ENCODE peak calls at places on chromosomes 16 and 17, in seven cellular contexts. X, E, G, J, N, Q and M are unnamed samples. For H3K36me3, the result is how much of the 10 kb centered on the place peaks cover.

GRCh38 chr17:38605852-38606645 is at the start of gene SRCIN1:
- DNase-seq in Q (peak), X (peak), G (peak), N (no peak), J (peak), E (peak), M (no peak)

GRCh38 chr16:78462261-78463208 is 363.1 kb downstream of the WWOX start:
- DNase-seq in N (no peak), Q (no peak), G (peak), X (no peak), E (no peak), J (no peak), M (no peak)

GRCh38 chr16:31248344-31248743 is 11.4 kb upstream of the ITGAM start:
- DNase-seq in G (no peak), J (no peak), E (no peak), Q (no peak), X (no peak), N (no peak), M (no peak)

GRCh38 chr17:55005520-55005919 is 37.0 kb downstream of the STXBP4 start:
- DNase-seq in X (no peak), Q (no peak), E (no peak), G (no peak), J (peak), N (no peak), M (peak)

GRCh38 chr17:1958134-1958881 is 66.8 kb downstream of the RTN4RL1 start:
- DNase-seq in E (no peak), G (no peak), Q (no peak), N (no peak), J (no peak), X (no peak), M (no peak)

GRCh38 chr17:59769891-59770290 is 62.4 kb downstream of the VMP1 start:
- DNase-seq in N (no peak), J (no peak), G (no peak), E (no peak), Q (no peak), X (no peak), M (no peak)

GRCh38 chr17:77491921-77492445 is 351.2 kb downstream of the SEC14L1 start:
- DNase-seq in N (no peak), J (no peak), G (peak), Q (peak), X (no peak), E (no peak), M (no peak)

GRCh38 chr16:17206712-17207111 is 264.0 kb downstream of the XYLT1 start:
- DNase-seq in N (no peak), E (no peak), Q (no peak), G (no peak), X (no peak), J (no peak), M (no peak)

GRCh38 chr16:19410435-19411153 is 7.1 kb upstream of the TMC5 start:
- DNase-seq in Q (peak), G (peak), J (peak), X (peak), N (no peak), E (peak), M (no peak)

GRCh38 chr16:49932943-49933342 is 77.0 kb upstream of the ZNF423 start:
- DNase-seq in E (no peak), Q (peak), X (no peak), N (no peak), G (no peak), J (no peak), M (no peak)

GRCh38 chr17:12789075-12789975 is at the start of gene ARHGAP44:
- DNase-seq in X (peak), N (no peak), J (peak), G (peak), E (peak), Q (peak), M (no peak)

GRCh38 chr16:67992661-67993206 is 6.5 kb downstream of the DPEP2 start:
- DNase-seq in Q (no peak), X (no peak), E (no peak), N (no peak), G (no peak), J (peak), M (no peak)

GRCh38 chr17:19386276-19386863 is 620 bp downstream of the MFAP4 start:
- DNase-seq in G (peak), E (no peak), J (peak), X (peak), N (no peak), Q (peak), M (no peak)

GRCh38 chr17:67488161-67488560 is 111.1 kb downstream of the PITPNC1 start:
- DNase-seq in Q (no peak), G (no peak), E (no peak), N (no peak), X (no peak), J (no peak), M (no peak)

GRCh38 chr17:18181358-18181757 is 2.3 kb upstream of the ALKBH5 start:
- DNase-seq in J (no peak), E (no peak), Q (no peak), G (no peak), X (no peak), N (no peak), M (no peak)

GRCh38 chr16:60681014-60681413 is 1355.2 kb downstream of the CDH8 start:
- DNase-seq in X (no peak), G (no peak), J (peak), E (no peak), Q (no peak), N (no peak), M (no peak)

GRCh38 chr16:67653131-67654068 is 6.7 kb downstream of the ACD start:
- DNase-seq in N (no peak), Q (no peak), E (no peak), X (no peak), G (no peak), J (no peak), M (no peak)

GRCh38 chr16:20409398-20410152 is at the start of gene ACSM5:
- DNase-seq in X (peak), Q (no peak), E (no peak), N (no peak), J (peak), G (peak), M (no peak)

GRCh38 chr17:5545051-5545987 is 39.0 kb downstream of the NLRP1 start:
- DNase-seq in Q (no peak), G (no peak), J (no peak), X (no peak), N (no peak), E (no peak), M (no peak)

GRCh38 chr16:30641378-30641982 is 9.3 kb upstream of the PRR14 start:
- DNase-seq in J (no peak), G (no peak), X (peak), N (no peak), E (no peak), Q (no peak), M (no peak)

GRCh38 chr17:36720131-36720530 is 118.7 kb downstream of the MRM1 start:
- DNase-seq in Q (no peak), G (no peak), N (no peak), E (no peak), J (no peak), X (no peak), M (no peak)

GRCh38 chr17:66684256-66684655 is 150.7 kb upstream of the CACNG5 start:
- DNase-seq in E (no peak), N (no peak), Q (no peak), X (no peak), J (no peak), G (no peak), M (no peak)

GRCh38 chr17:57455063-57455914 is 199.0 kb downstream of the MSI2 start:
- DNase-seq in N (no peak), G (no peak), J (no peak), Q (no peak), X (no peak), E (no peak), M (no peak)

GRCh38 chr17:58643147-58643546 is 48.7 kb downstream of the TEX14 start:
- DNase-seq in J (no peak), E (no peak), G (no peak), N (no peak), X (no peak), Q (no peak), M (no peak)

GRCh38 chr17:12727076-12727750 is 61.5 kb downstream of the MYOCD start:
- DNase-seq in G (no peak), E (no peak), X (no peak), N (peak), Q (no peak), J (no peak), M (no peak)

GRCh38 chr16:23562505-23562904 is 5.0 kb downstream of the UBFD1 start:
- DNase-seq in X (no peak), G (no peak), N (no peak), Q (peak), J (no peak), E (no peak), M (no peak)

GRCh38 chr16:29911676-29912010 is 11.4 kb downstream of the ASPHD1 start:
- DNase-seq in Q (peak), G (no peak), X (no peak), N (no peak), J (peak), E (no peak), M (no peak)

GRCh38 chr17:7466644-7467341 is 12.6 kb downstream of the ZBTB4 start:
- DNase-seq in G (peak), Q (peak), X (peak), E (no peak), N (no peak), J (no peak), M (no peak)

GRCh38 chr17:43169561-43170139 is 1.4 kb upstream of the NBR1 start:
- DNase-seq in X (peak), J (peak), E (peak), G (peak), N (no peak), Q (peak), M (no peak)

GRCh38 chr17:42608692-42609181 is 437 bp downstream of the RETREG3 start:
- DNase-seq in X (no peak), Q (no peak), G (no peak), J (peak), E (no peak), N (no peak), M (no peak)

GRCh38 chr17:68613739-68614298 is 12.7 kb upstream of the FAM20A start:
- DNase-seq in N (no peak), J (peak), Q (no peak), E (no peak), X (no peak), G (no peak), M (peak)

GRCh38 chr16:75011634-75012307 is 12.9 kb downstream of the ZNRF1 start:
- DNase-seq in N (no peak), Q (no peak), G (no peak), E (no peak), X (no peak), J (no peak), M (no peak)

GRCh38 chr16:78161023-78161729 is 61.7 kb downstream of the WWOX start:
- DNase-seq in G (no peak), J (no peak), N (no peak), Q (no peak), X (no peak), E (no peak), M (no peak)

GRCh38 chr17:21374455-21375161 is 1.5 kb upstream of the KCNJ12 start:
- DNase-seq in N (no peak), E (no peak), J (no peak), X (no peak), G (no peak), Q (no peak), M (no peak)

GRCh38 chr17:71163813-71164122 is 957.1 kb upstream of the SOX9 start:
- DNase-seq in G (no peak), X (no peak), N (no peak), E (no peak), Q (no peak), J (no peak), M (no peak)

GRCh38 chr16:57624806-57625500 is 3.5 kb upstream of the ADGRG1 start:
- DNase-seq in Q (peak), J (no peak), N (no peak), X (no peak), G (no peak), E (no peak), M (no peak)

GRCh38 chr16:89892055-89892630 is 18.8 kb downstream of the TCF25 start:
- DNase-seq in Q (no peak), E (no peak), N (no peak), J (no peak), X (no peak), G (no peak), M (no peak)

GRCh38 chr17:9979463-9979995 is 74.5 kb upstream of the RCVRN start:
- DNase-seq in Q (no peak), X (no peak), N (no peak), E (no peak), J (no peak), G (no peak), M (no peak)

GRCh38 chr16:87044829-87045228 is 272.4 kb downstream of the C16orf95 start:
- DNase-seq in G (no peak), Q (no peak), E (no peak), J (no peak), X (no peak), N (no peak), M (no peak)

GRCh38 chr16:50265716-50266336 is 525 bp upstream of the ADCY7 start:
- DNase-seq in G (no peak), N (no peak), E (no peak), J (no peak), Q (peak), X (no peak), M (no peak)

DNA sequence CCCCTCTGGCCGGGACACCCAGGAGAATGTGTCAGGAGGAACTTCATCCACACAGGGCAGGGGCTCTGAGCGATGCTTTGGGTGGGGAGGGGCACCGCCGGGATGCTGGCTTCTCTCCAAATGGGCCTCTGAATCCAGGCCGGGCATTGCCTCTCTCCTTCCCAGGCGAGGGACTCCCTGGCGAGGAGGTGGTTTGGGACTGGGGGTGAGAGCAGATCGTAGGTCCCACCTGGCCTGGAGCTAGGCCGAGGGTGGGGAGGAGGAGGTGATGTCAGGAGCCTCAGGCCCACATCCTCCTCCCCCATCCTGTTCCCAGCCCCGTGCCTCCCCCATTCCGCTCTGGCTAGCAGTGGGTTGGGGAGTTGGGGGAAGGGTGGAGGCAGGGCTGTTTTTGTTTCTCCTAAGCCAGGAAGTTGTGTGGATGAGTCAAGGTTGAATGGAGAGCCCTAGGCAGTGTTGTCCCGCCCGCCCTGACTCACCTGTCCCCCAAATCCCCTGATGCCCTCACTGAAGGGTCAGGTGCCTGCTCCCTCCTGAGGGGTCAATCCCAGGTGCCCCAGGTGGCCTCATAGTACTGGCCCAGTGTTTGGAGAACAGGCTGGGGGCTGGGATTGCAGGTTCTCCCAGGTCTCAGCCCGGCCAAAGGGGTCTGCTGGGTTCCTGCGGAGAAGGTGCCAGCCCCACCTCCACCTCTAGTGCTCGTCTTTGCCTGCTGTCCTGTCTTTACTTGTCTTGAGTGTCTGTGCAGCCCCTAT is 2.8 kb downstream of the GRB7 start:
- DNase-seq in E (peak), Q (peak), G (peak), J (peak), X (no peak), N (no peak), M (no peak)
- TF ChIP-seq POLR2AphosphoS5 in E (peak), Q (no peak), G (no peak), J (peak), X (no peak), N (no peak), M (no peak)

GRCh38 chr16:85913141-85913601 is 14.2 kb downstream of the IRF8 start:
- DNase-seq in E (no peak), J (no peak), G (no peak), N (no peak), Q (peak), X (no peak), M (no peak)
- H3K36me3 ChIP-seq in E (under half), J (under half), G (under half), N (under half), Q (under half), X (under half), M (under half)

DNA sequence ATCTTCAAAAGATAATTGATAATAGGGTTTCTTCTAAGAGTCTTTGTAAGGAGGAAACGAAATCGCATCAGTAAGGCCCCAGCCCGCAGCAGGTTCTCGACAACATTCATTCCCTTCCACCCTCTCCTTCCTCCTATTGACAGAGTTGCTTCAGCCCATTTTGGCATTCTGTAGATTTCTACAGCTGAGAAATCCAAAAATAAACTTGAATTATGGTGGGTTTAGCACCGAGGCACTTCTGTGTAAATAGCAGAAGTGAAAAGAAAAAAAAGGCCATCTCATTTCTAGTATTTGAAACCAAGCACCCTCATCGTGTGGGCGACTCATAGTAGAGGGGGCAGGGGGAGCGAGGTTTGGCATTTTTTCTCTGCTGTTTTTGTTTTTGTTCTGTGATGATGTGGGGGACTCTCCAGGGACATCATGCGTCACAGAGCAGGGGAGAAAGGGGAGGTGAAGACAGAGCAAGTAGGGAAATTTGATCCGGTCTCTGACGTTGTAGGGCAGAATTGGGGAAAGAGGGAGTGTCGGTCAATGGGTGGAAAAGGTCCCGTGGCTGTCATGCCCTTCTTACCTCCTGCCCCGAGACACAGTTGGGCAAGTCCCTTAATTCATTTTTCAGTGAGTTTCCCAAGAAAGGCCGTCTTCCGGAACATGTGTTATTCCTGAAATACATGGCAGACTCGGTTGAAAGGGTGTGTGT is 33.8 kb upstream of the CCR7 start:
- DNase-seq in X (no peak), J (no peak), G (peak), E (no peak), N (peak), Q (peak), M (no peak)
- TF ChIP-seq POLR2AphosphoS5 in X (no peak), J (no peak), G (no peak), E (no peak), N (no peak), Q (no peak), M (no peak)

DNA sequence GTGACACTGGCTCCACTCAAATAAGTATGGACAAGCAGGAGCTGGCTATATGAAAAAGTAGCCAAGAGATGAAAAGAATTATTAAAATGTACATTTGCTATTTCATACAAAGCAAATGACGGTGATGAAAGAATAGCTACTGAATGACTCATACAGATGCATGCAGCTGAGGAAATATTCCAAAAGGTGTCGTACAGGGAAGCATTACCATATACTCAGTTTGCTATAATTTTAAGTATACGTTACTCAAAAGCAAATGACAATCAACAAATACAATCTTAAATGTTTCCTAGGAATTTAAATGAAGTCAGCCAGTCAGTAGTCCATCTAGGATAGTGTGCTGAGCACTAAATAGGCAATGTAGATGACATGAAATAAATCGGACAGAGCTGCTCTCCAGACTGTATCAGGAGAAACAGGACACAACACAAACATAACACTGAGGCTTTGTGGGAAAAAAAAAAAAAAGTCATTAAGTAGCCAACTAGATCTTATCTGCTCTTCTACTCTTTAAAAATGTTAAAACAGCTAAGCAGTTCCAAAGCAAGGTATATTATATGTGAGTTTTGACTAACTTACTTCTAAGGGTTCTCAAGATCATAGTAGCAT is 65.0 kb downstream of the NCOR1 start:
- DNase-seq in J (no peak), X (no peak), G (no peak), N (no peak), E (no peak), Q (no peak), M (no peak)
- H3K36me3 ChIP-seq in J (under half), X (half or more), G (under half), N (under half), E (under half), Q (under half), M (under half)

DNA sequence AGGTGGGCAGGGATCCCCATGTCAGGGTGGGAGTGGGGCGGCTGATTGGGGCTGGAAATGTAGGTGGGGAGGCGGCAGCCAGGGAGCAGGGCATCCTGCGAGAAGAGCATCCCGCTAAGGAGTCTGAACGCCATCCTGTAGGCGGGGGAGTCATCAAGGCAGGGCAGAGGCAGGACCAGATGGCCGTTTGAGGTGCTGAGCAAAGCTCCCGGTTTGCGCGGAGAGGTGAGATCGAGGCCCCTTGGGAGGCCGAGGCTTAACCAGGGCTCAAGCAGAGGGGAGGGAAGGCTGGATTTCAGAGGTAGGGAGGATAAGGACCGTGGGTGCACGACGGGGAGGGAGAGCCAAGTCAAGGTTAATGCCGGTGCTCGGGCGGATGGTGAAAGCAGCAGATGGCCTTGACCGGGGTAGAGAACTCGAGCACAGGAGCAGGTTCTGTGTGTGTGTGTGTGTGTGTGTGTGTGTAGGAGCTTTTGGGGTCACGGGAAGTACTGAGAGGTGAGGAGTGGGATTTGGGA is 472 bp upstream of the NME2 start:
- DNase-seq in E (no peak), N (no peak), G (peak), J (peak), Q (no peak), X (peak), M (no peak)
- TF ChIP-seq POLR2AphosphoS5 in E (no peak), N (no peak), G (no peak), J (no peak), Q (no peak), X (no peak), M (no peak)

GRCh38 chr16:72174726-72175125 is 2.8 kb upstream of the PMFBP1 start:
- DNase-seq in J (no peak), Q (no peak), E (no peak), X (no peak), N (no peak), G (no peak), M (no peak)
- H3K36me3 ChIP-seq in J (under half), Q (under half), E (under half), X (under half), N (under half), G (under half), M (under half)